ENCODE peak calls at places on chromosomes 5 and 9, in five cellular contexts. W is hepatocyte, N is fibroblast of lung, D is neural progenitor cell, G is A673. L is an unnamed sample.

GRCh38 chr9:93187574-93187973 is 3.6 kb downstream of the WNK2 start:
- DNase-seq in W (no peak), N (no peak), D (no peak), G (no peak), L (no peak)

GRCh38 chr9:16960084-16960483 is 89.6 kb upstream of the BNC2 start:
- DNase-seq in W (peak; percentile 5), N (peak; percentile 61), D (no peak), G (no peak), L (no peak)

GRCh38 chr9:129382281-129383004 is 204.4 kb upstream of the IER5L start:
- DNase-seq in W (no peak), N (no peak), D (no peak), G (no peak), L (no peak)

GRCh38 chr5:68007446-68007845 is 208.1 kb upstream of the PIK3R1 start:
- DNase-seq in W (peak; percentile 60), N (peak; percentile 69), D (no peak), G (peak; percentile 27), L (no peak)

GRCh38 chr5:132493821-132494220 is 3.2 kb upstream of the IRF1 start:
- DNase-seq in W (no peak), N (no peak), D (no peak), G (no peak), L (no peak)

GRCh38 chr9:38405841-38406240 is 13.3 kb downstream of the ALDH1B1 start:
- DNase-seq in W (no peak), N (peak; percentile 40), D (no peak), G (no peak), L (no peak)

GRCh38 chr5:31678180-31678579 is 39.2 kb downstream of the PDZD2 start:
- DNase-seq in W (no peak), N (no peak), D (no peak), G (no peak), L (no peak)

GRCh38 chr9:34047864-34048729 is 590 bp downstream of the UBAP2 start:
- DNase-seq in W (peak; percentile 68), N (peak; percentile 14), D (peak; percentile 52), G (peak; percentile 48), L (peak; percentile 59)

GRCh38 chr5:142109356-142110045 is 922 bp downstream of the NDFIP1 start:
- DNase-seq in W (peak; percentile 32), N (peak; percentile 31), D (peak; percentile 39), G (peak; percentile 44), L (peak; percentile 46)

GRCh38 chr9:76452839-76453238 is 6.1 kb upstream of the GCNT1 start:
- DNase-seq in W (no peak), N (no peak), D (no peak), G (no peak), L (peak; percentile 36)

GRCh38 chr5:112975721-112976431 is 722 bp upstream of the DCP2 start:
- DNase-seq in W (no peak), N (no peak), D (no peak), G (no peak), L (no peak)

GRCh38 chr5:8633706-8634105 is 764.8 kb downstream of the MTRR start:
- DNase-seq in W (no peak), N (peak; percentile 74), D (no peak), G (peak; percentile 42), L (no peak)

GRCh38 chr5:115343855-115344254 is 47.4 kb upstream of the CCDC112 start:
- DNase-seq in W (no peak), N (peak; percentile 55), D (no peak), G (no peak), L (no peak)

GRCh38 chr5:178368716-178369300 is 136.2 kb upstream of the PHYKPL start:
- DNase-seq in W (no peak), N (no peak), D (no peak), G (no peak), L (no peak)

GRCh38 chr9:84815554-84815953 is 146.0 kb downstream of the NTRK2 start:
- DNase-seq in W (no peak), N (no peak), D (no peak), G (no peak), L (no peak)

GRCh38 chr5:96765043-96765442 is 42.7 kb downstream of the ERAP1 start:
- DNase-seq in W (no peak), N (no peak), D (no peak), G (no peak), L (no peak)

GRCh38 chr5:96761618-96762017 is 46.1 kb downstream of the ERAP1 start:
- DNase-seq in W (no peak), N (no peak), D (no peak), G (peak; percentile 52), L (no peak)

GRCh38 chr5:96758621-96759020 is 49.1 kb downstream of the ERAP1 start:
- DNase-seq in W (no peak), N (peak; percentile 69), D (no peak), G (no peak), L (no peak)

GRCh38 chr5:96768708-96769251 is 39.0 kb downstream of the ERAP1 start:
- DNase-seq in W (no peak), N (no peak), D (no peak), G (no peak), L (no peak)

DNA sequence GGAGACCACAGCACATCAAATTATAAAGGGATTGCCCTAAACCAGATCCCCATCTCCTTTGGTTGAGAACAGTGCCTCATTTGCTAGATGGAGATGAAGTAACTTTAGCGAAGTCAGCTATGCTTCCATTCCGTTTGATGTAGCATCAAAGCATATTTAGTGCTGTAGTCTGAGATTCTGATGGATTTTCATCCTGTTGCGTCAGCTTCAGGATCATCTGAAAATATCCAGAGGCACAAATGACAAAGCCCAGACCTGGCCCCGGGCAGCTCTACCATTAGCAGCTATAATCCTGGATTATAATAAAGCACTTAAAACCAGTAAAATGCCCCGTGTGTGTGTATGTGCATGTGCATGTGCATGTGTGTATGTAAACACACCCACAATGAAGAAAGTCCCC is 44.7 kb downstream of the ERAP1 start:
- DNase-seq in W (peak; percentile 49), N (no peak), D (no peak), G (no peak), L (no peak)
- TF ChIP-seq EZH2 in W (no peak), N (no peak), D (no peak), G (no peak), L (no peak)

GRCh38 chr9:83062653-83063527 is at the start of gene RASEF:
- DNase-seq in W (peak; percentile 85), N (peak; percentile 57), D (peak; percentile 74), G (peak; percentile 6), L (peak; percentile 88)
- TF ChIP-seq EZH2 in W (peak; percentile 20), N (no peak), D (peak; percentile 91), G (peak; percentile 23), L (no peak)

DNA sequence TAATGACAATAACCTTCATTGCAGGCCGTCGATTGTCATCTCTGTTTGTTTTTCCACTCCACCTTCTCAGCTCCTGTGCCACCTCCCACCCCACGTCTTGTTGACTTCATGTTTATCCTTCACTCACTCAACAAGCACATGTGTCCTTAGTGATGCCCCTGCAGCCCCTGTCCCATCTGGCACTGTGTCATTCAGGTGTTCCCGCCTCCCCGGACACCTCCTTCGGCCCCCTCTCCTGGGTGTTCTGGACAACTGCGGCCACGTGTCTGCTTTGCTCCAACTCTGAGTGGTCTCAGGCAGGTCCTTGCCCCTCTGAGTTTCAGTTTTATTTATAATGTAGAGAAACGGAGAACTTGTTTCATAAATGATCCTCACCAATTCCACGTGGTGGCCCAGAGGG is 91.0 kb upstream of the COL5A1 start:
- DNase-seq in W (no peak), N (no peak), D (peak; percentile 26), G (no peak), L (peak; percentile 37)
- TF ChIP-seq EZH2 in W (no peak), N (no peak), D (no peak), G (no peak), L (no peak)

DNA sequence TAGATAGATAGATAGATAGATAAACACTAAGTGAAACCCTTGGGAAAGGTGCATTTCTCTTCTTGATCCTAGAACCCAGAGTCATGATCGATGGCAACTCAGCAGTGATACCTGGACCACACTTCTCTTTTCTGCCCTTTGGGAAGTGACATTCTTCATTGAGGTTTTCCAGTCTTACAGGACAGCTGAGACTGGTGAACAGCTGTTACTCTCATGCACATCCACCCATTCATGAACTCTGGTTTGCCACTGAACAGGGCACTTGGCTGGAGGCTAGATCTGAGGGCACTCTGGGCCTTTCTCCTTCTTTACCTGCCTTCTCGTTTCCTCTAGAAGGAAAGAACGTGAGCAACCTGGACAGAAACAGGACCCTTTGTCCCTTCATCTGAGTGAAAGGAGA is 164.5 kb downstream of the DRD1 start:
- DNase-seq in W (no peak), N (no peak), D (no peak), G (no peak), L (no peak)
- TF ChIP-seq EZH2 in W (no peak), N (no peak), D (no peak), G (no peak), L (no peak)

DNA sequence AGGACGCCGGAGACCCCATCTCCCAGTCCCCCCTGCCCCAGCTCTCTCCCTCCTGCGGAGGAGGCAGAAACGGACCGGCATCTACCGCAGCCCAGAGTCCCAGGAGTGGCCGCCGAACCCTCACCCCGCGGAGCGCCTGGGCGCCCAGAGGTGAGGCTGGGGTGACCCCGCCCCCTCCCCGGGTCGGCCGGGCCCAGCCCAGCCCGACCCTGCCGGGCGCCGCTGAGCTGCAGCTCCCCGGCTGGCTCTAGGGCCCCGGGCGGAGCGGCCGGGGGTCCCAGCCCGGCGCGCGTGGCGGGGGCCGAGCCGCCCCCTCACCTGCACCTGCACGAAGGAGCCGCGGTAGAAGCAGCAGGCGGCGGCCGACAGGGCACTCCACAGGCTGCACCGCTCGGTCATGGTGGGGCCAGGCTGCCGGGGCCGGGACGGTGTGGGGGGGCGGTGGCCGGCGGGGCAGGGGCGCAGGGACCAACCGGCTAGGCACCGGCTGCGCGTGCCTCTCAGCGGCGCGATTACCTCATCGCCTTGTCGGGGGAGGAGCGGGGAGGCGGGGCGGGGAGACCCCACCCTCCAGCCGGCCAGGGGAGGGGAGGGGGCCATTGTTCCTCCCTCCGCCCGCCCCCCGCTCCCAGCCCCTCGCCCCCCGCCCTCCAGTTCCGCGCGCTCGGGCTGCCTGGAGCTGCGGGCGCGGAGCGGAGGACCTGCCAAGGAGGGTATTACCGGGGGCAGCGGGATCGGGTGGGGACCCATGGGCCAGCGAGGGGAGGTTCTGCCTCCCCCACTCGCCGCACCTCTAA is 19.9 kb upstream of the TOR2A start:
- DNase-seq in W (no peak), N (no peak), D (peak; percentile 89), G (no peak), L (peak; percentile 87)
- TF ChIP-seq EZH2 in W (no peak), N (no peak), D (no peak), G (no peak), L (no peak)

DNA sequence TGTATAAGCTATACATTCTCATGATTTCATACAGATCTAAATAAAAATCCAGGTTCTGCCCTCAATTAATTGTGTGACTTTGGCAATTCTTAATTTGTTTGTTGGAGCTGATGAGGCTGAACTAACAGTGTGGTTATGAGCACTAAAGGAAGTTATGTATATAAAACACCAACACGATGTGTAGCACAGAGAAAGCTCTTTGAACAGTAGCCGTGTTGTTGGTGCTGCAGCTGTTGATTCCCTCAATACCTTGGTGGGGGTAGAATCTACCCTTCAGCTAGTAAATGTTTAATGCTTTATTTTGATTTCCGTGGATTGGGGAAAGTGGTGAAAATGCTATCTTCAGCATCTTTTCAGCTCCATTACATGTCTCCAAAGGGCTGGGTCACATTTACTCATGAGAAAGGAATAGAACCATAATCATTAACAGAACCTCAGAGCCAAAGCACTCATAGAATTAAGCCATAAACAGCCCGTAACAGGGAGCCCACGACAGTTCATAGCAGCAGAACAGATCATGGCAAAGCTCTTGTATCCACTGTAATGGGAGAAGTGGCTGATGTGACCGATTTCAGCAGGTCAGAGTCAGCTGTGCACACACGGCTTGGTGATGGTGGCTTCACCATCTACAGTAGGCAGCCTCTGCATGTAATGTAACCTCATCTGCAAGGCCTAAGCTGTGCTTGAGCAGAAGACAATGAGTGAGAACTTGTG is 332.7 kb downstream of the DIRAS2 start:
- DNase-seq in W (peak; percentile 38), N (no peak), D (no peak), G (no peak), L (no peak)
- TF ChIP-seq EZH2 in W (no peak), N (no peak), D (no peak), G (no peak), L (no peak)